ENCODE peak calls at places on chromosome 1, in eight cellular contexts. B, U, K, H, T, V, A and Y are unnamed samples.

GRCh38 chr1:228073870-228074545 is 8.5 kb upstream of the ARF1 start:
- DNase-seq in U (no peak), B (peak), A (no peak), V (no peak), H (no peak), T (no peak), K (no peak), Y (no peak)

GRCh38 chr1:24705260-24706073 is 39.8 kb upstream of the CLIC4 start:
- DNase-seq in T (peak), U (no peak), V (peak), A (peak), K (peak), H (no peak), B (no peak), Y (peak)

GRCh38 chr1:209862598-209863498 is 35.1 kb downstream of the UTP25 start:
- DNase-seq in T (no peak), B (no peak), U (no peak), K (no peak), A (no peak), H (no peak), V (no peak), Y (no peak)

GRCh38 chr1:75643460-75643859 is 32.5 kb upstream of the SLC44A5 start:
- DNase-seq in B (no peak), K (no peak), U (no peak), H (no peak), A (no peak), T (peak), V (no peak), Y (no peak)

GRCh38 chr1:63774617-63775417 is 1.0 kb downstream of the ROR1 start:
- DNase-seq in K (peak), V (peak), H (peak), A (peak), B (peak), T (no peak), U (no peak), Y (no peak)

GRCh38 chr1:117182271-117182670 is 28.5 kb downstream of the VTCN1 start:
- DNase-seq in K (no peak), H (no peak), V (no peak), U (no peak), A (no peak), T (no peak), B (no peak), Y (no peak)

GRCh38 chr1:165854101-165854845 is 26.9 kb downstream of the UCK2 start:
- DNase-seq in V (no peak), H (peak), U (peak), T (peak), A (peak), B (no peak), K (no peak), Y (no peak)

GRCh38 chr1:110610084-110610483 is 3.9 kb upstream of the KCNA2 start:
- DNase-seq in V (no peak), A (no peak), B (no peak), T (no peak), K (no peak), U (no peak), H (no peak), Y (no peak)

GRCh38 chr1:24683713-24684162 is 40.6 kb downstream of the SRRM1 start:
- DNase-seq in T (peak), H (peak), V (no peak), K (no peak), B (no peak), U (peak), A (peak), Y (no peak)

GRCh38 chr1:153760440-153760839 is 14.8 kb upstream of the SLC27A3 start:
- DNase-seq in H (peak), A (no peak), V (no peak), K (no peak), U (no peak), B (no peak), T (no peak), Y (no peak)

GRCh38 chr1:90850181-90850924 is 133.3 kb upstream of the BARHL2 start:
- DNase-seq in B (no peak), U (no peak), A (no peak), H (no peak), V (no peak), T (no peak), K (peak), Y (no peak)

GRCh38 chr1:116886532-116886931 is 23.2 kb upstream of the PTGFRN start:
- DNase-seq in V (no peak), K (no peak), H (no peak), T (no peak), A (peak), B (no peak), U (peak), Y (no peak)

GRCh38 chr1:178579562-178579961 is 66.7 kb downstream of the TEX35 start:
- DNase-seq in K (no peak), V (no peak), U (no peak), B (peak), H (no peak), A (no peak), T (no peak), Y (no peak)

GRCh38 chr1:68454534-68454933 is 4.8 kb upstream of the RPE65 start:
- DNase-seq in T (no peak), H (no peak), V (no peak), A (no peak), B (no peak), K (no peak), U (no peak), Y (no peak)

GRCh38 chr1:204684551-204685235 is 845 bp downstream of the LRRN2 start:
- DNase-seq in U (no peak), K (no peak), B (no peak), A (no peak), V (peak), T (no peak), H (no peak), Y (peak)

GRCh38 chr1:10888791-10889627 is 92.6 kb upstream of the CASZ1 start:
- DNase-seq in H (no peak), K (no peak), T (no peak), U (no peak), B (no peak), V (no peak), A (no peak), Y (peak)

GRCh38 chr1:180893614-180894013 is 19.1 kb upstream of the KIAA1614 start:
- DNase-seq in B (no peak), H (no peak), K (no peak), V (no peak), A (no peak), T (no peak), U (no peak), Y (no peak)

GRCh38 chr1:56060901-56061300 is 518.5 kb downstream of the PLPP3 start:
- DNase-seq in K (no peak), V (no peak), T (no peak), U (no peak), A (no peak), B (no peak), H (no peak), Y (no peak)

GRCh38 chr1:26234644-26235384 is 814 bp downstream of the CEP85 start:
- DNase-seq in A (peak), B (peak), K (no peak), U (no peak), T (no peak), V (no peak), H (no peak), Y (peak)

GRCh38 chr1:71196685-71197084 is 115.8 kb upstream of the ZRANB2 start:
- DNase-seq in H (peak), V (no peak), B (no peak), T (peak), A (peak), K (no peak), U (no peak), Y (no peak)
- TF ChIP-seq CTCF in H (peak), V (no peak), B (peak), T (peak), A (no peak), K (no peak), U (peak), Y (peak)

DNA sequence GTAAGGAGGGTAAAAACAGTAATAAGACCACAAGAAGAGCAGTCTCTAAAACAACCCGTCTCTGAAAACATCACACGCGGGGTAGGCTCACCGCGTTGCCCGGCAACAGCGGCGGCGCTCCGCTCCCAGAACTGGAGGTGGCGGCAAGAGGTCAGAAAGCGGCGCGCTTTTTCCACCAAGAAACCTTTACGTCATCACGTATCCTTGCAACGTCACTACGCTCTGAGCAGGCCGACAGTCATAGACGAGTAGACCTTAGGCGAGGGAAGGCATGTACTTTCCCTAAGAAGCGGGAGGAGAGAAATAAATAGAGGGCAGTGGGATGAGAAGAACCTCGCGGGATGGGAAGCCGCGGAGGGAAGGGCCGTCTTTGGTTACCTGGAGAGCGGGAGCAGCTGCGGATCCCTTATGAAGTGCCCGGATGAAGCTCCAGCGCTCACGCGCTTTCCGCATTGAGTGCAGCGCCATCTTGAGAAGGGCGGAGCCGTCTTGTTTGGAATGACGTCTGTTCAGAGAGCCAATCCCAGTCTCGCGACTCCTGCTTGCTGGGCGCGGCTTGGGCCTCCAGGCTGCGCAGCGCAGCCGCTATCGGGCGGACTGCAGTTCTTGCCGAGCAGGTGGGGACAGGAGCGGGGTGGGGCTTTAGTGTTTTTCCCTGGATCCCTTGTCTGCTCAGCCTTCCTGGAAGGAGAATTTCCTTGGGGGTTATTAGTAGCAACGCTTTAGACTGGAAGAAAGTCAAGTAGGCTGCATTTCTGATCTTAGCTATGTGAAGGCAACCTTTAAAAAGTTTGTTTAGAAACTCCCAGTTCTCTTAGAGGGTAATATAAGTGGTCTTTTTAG is at the start of gene WARS2:
- DNase-seq in B (peak), V (peak), U (peak), A (peak), T (peak), H (peak), K (peak), Y (peak)
- TF ChIP-seq CTCF in B (no peak), V (no peak), U (no peak), A (peak), T (no peak), H (no peak), K (no peak), Y (no peak)

DNA sequence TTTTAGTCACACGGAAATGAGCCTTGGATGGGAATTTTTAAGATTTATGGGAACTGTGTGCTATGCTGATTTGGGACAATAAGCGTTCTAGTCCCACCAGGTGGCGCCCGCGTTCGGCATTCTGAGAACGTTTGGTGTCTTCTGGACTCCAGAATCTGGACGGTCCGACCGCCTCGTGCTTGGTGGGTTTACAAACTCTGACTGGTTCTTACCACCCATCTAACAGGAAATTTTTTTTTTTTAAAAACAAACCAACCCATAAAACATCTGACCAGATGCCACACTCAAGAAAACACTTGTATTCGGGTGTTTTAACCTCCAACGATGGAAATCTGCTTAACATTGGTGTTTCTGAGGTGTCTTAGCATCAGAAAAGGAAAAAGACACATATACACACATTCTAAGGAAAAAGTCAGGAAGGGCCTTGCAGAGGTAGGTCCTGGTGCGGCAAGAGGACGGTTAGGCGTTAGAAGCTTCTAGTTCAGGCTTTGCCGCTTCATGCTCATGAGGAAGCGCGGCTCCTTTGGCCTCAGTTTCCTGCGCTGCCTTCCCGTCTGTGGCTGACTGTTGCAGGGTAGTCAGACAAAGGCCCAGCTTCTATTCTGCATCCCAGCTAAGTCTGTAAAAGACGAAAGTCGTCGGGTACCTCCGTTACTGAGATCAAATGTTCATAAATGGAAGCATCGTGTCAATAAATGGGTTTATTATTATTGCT is 814 bp upstream of the DYRK3 start:
- DNase-seq in V (peak), T (peak), U (no peak), H (peak), A (peak), K (peak), B (peak), Y (peak)
- TF ChIP-seq CTCF in V (peak), T (peak), U (peak), H (peak), A (peak), K (peak), B (peak), Y (peak)

GRCh38 chr1:206469411-206469932 is 804 bp upstream of the IKBKE start:
- DNase-seq in A (no peak), K (no peak), H (no peak), T (no peak), U (no peak), V (no peak), B (peak), Y (no peak)

GRCh38 chr1:206469933-206470691 is at the start of gene IKBKE:
- DNase-seq in A (peak), T (no peak), B (peak), H (peak), K (peak), V (peak), U (peak), Y (no peak)

GRCh38 chr1:206471993-206472392 is 1.7 kb downstream of the IKBKE start:
- DNase-seq in U (no peak), H (no peak), B (no peak), K (no peak), V (no peak), T (no peak), A (no peak), Y (no peak)

GRCh38 chr1:206471415-206471801 is 1.1 kb downstream of the IKBKE start:
- DNase-seq in K (no peak), B (peak), H (no peak), V (peak), U (no peak), T (no peak), A (no peak), Y (no peak)

GRCh38 chr1:206470692-206471414 is 577 bp downstream of the IKBKE start:
- DNase-seq in K (no peak), U (peak), V (peak), H (peak), B (peak), T (no peak), A (peak), Y (no peak)
- TF ChIP-seq CTCF in K (no peak), U (no peak), V (no peak), H (no peak), B (no peak), T (no peak), A (no peak), Y (no peak)

GRCh38 chr1:156489166-156489934 is 11.2 kb downstream of the MEF2D start:
- DNase-seq in A (no peak), V (no peak), B (peak), U (no peak), H (no peak), T (no peak), K (no peak), Y (no peak)

GRCh38 chr1:156492013-156492590 is 8.5 kb downstream of the MEF2D start:
- DNase-seq in T (no peak), A (no peak), K (no peak), U (no peak), V (no peak), B (peak), H (no peak), Y (no peak)

GRCh38 chr1:156491151-156491949 is 9.2 kb downstream of the MEF2D start:
- DNase-seq in U (no peak), H (no peak), A (no peak), T (no peak), K (no peak), B (peak), V (no peak), Y (no peak)

GRCh38 chr1:156489935-156490293 is 10.7 kb downstream of the MEF2D start:
- DNase-seq in U (no peak), K (no peak), B (peak), T (no peak), H (no peak), A (no peak), V (no peak), Y (no peak)

DNA sequence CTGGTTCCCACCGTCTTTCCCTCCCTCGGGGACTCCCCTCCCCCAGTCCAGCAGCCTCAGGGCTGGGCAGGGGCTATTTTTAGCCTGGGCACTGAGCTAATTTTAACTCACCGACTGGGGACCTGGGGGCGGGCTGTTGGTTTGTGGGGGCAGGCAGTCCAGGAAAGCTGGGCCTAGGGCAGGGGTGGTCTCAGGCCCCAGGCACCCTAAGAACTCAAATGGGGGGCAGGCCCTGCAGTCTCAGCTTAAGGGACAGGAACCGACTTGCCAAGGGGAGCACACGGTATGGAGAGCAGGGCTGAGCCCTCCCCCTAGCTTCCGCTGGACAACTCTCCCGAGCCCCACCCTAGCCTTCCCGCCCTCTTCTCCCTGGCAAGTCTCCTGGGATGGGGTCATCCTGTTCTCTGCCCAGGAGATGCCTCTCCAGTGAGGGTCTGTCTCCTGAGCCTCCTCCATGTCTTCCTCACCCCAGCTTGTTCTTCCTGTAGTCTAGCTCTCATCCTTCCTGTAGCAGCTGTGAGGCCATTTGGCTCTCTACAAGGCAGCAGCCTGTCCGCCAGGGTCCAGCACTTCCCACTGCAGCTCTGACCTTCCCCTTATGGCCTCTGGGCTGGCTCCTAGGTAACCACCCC is 10.1 kb downstream of the MEF2D start:
- DNase-seq in U (no peak), H (no peak), T (no peak), B (peak), V (no peak), A (no peak), K (no peak), Y (no peak)
- TF ChIP-seq CTCF in U (peak), H (peak), T (peak), B (no peak), V (no peak), A (peak), K (peak), Y (peak)